ENCODE peak calls at places on chromosomes 7 and 10, in six cellular contexts. One of them, this sample, is unnamed.

GRCh38 chr10:52442576-52442975 is 128.5 kb downstream of the DKK1 start:
- ATAC-seq in Right ventricle myocardium superior: no peak
- ATAC-seq in gastroesophageal sphincter: no peak
- ATAC-seq in left ventricle myocardium superior: no peak
- ATAC-seq in stimulated activated naive CD8-positive, alpha-beta T cell treated with anti-CD3 and anti-CD28 coated beads, Interleukin-15, Interleukin-2, amounts not matched to agents 100 U/mL and 50 U/mL, for 24 hours: no peak
- ATAC-seq in PC-3: peak; percentile 0
- ATAC-seq in this sample: no peak

GRCh38 chr10:6328708-6329423 is 126.1 kb downstream of the PFKFB3 start:
- ATAC-seq in Right ventricle myocardium superior: no peak
- ATAC-seq in gastroesophageal sphincter: no peak
- ATAC-seq in left ventricle myocardium superior: no peak
- ATAC-seq in stimulated activated naive CD8-positive, alpha-beta T cell treated with anti-CD3 and anti-CD28 coated beads, Interleukin-15, Interleukin-2, amounts not matched to agents 100 U/mL and 50 U/mL, for 24 hours: no peak
- ATAC-seq in PC-3: no peak
- ATAC-seq in this sample: peak; percentile 82

GRCh38 chr7:114825423-114825951 is 96.4 kb upstream of the MDFIC start:
- ATAC-seq in Right ventricle myocardium superior: no peak
- ATAC-seq in gastroesophageal sphincter: no peak
- ATAC-seq in left ventricle myocardium superior: no peak
- ATAC-seq in stimulated activated naive CD8-positive, alpha-beta T cell treated with anti-CD3 and anti-CD28 coated beads, Interleukin-15, Interleukin-2, amounts not matched to agents 100 U/mL and 50 U/mL, for 24 hours: peak; percentile 82
- ATAC-seq in PC-3: no peak
- ATAC-seq in this sample: no peak

GRCh38 chr10:116875897-116876296 is 26.6 kb downstream of the ENO4 start:
- ATAC-seq in Right ventricle myocardium superior: no peak
- ATAC-seq in gastroesophageal sphincter: no peak
- ATAC-seq in left ventricle myocardium superior: no peak
- ATAC-seq in stimulated activated naive CD8-positive, alpha-beta T cell treated with anti-CD3 and anti-CD28 coated beads, Interleukin-15, Interleukin-2, amounts not matched to agents 100 U/mL and 50 U/mL, for 24 hours: no peak
- ATAC-seq in PC-3: no peak
- ATAC-seq in this sample: no peak

GRCh38 chr10:32266566-32266965 is 80.4 kb downstream of the EPC1 start:
- ATAC-seq in Right ventricle myocardium superior: no peak
- ATAC-seq in gastroesophageal sphincter: no peak
- ATAC-seq in left ventricle myocardium superior: no peak
- ATAC-seq in stimulated activated naive CD8-positive, alpha-beta T cell treated with anti-CD3 and anti-CD28 coated beads, Interleukin-15, Interleukin-2, amounts not matched to agents 100 U/mL and 50 U/mL, for 24 hours: no peak
- ATAC-seq in PC-3: no peak
- ATAC-seq in this sample: no peak

GRCh38 chr10:24115403-24115802 is 93.5 kb upstream of the KIAA1217 start:
- ATAC-seq in Right ventricle myocardium superior: peak; percentile 60
- ATAC-seq in gastroesophageal sphincter: peak; percentile 35
- ATAC-seq in left ventricle myocardium superior: peak; percentile 86
- ATAC-seq in stimulated activated naive CD8-positive, alpha-beta T cell treated with anti-CD3 and anti-CD28 coated beads, Interleukin-15, Interleukin-2, amounts not matched to agents 100 U/mL and 50 U/mL, for 24 hours: no peak
- ATAC-seq in PC-3: no peak
- ATAC-seq in this sample: no peak

GRCh38 chr7:107501593-107501992 is 31.7 kb downstream of the GPR22 start:
- ATAC-seq in Right ventricle myocardium superior: no peak
- ATAC-seq in gastroesophageal sphincter: no peak
- ATAC-seq in left ventricle myocardium superior: peak; percentile 29
- ATAC-seq in stimulated activated naive CD8-positive, alpha-beta T cell treated with anti-CD3 and anti-CD28 coated beads, Interleukin-15, Interleukin-2, amounts not matched to agents 100 U/mL and 50 U/mL, for 24 hours: no peak
- ATAC-seq in PC-3: peak; percentile 48
- ATAC-seq in this sample: no peak

GRCh38 chr7:147547252-147547897 is 1043.2 kb upstream of the C7orf33 start:
- ATAC-seq in Right ventricle myocardium superior: no peak
- ATAC-seq in gastroesophageal sphincter: no peak
- ATAC-seq in left ventricle myocardium superior: no peak
- ATAC-seq in stimulated activated naive CD8-positive, alpha-beta T cell treated with anti-CD3 and anti-CD28 coated beads, Interleukin-15, Interleukin-2, amounts not matched to agents 100 U/mL and 50 U/mL, for 24 hours: no peak
- ATAC-seq in PC-3: peak; percentile 81
- ATAC-seq in this sample: no peak

GRCh38 chr10:63523015-63523414 is 1.8 kb downstream of the REEP3 start:
- ATAC-seq in Right ventricle myocardium superior: no peak
- ATAC-seq in gastroesophageal sphincter: no peak
- ATAC-seq in left ventricle myocardium superior: no peak
- ATAC-seq in stimulated activated naive CD8-positive, alpha-beta T cell treated with anti-CD3 and anti-CD28 coated beads, Interleukin-15, Interleukin-2, amounts not matched to agents 100 U/mL and 50 U/mL, for 24 hours: no peak
- ATAC-seq in PC-3: no peak
- ATAC-seq in this sample: no peak

GRCh38 chr10:91891285-91892001 is 17.8 kb downstream of the FGFBP3 start:
- ATAC-seq in Right ventricle myocardium superior: no peak
- ATAC-seq in gastroesophageal sphincter: no peak
- ATAC-seq in left ventricle myocardium superior: no peak
- ATAC-seq in stimulated activated naive CD8-positive, alpha-beta T cell treated with anti-CD3 and anti-CD28 coated beads, Interleukin-15, Interleukin-2, amounts not matched to agents 100 U/mL and 50 U/mL, for 24 hours: no peak
- ATAC-seq in PC-3: peak; percentile 40
- ATAC-seq in this sample: no peak

This sample was measured in stimulated activated memory B cell treated with anti-CD40 and anti-IgM and Interleukin-4, amounts not matched to agents 10 μg/mL and 1 μg/mL and 100 μg/mL, for 72 hours.